ENCODE peak calls at places on chromosomes 3 and 15, in seven cellular contexts. G is breast epithelium, H is keratinocyte, O is K562, B is esophagus muscularis mucosa, W is cardiac muscle cell, Z is upper lobe of right lung. Q is an unnamed sample.

GRCh38 chr3:172678068-172678467 is 32.8 kb downstream of the NCEH1 start:
- DNase-seq in G (no peak), H (no peak), O (no peak), B (peak), W (no peak), Z (no peak), Q (no peak)

GRCh38 chr3:98730338-98730737 is 32.8 kb upstream of the ST3GAL6 start:
- DNase-seq in G (no peak), H (peak), O (no peak), B (no peak), W (no peak), Z (no peak), Q (no peak)

GRCh38 chr3:129282727-129283327 is 4.2 kb downstream of the HMCES start:
- DNase-seq in G (no peak), H (peak), O (no peak), B (no peak), W (no peak), Z (no peak), Q (no peak)

GRCh38 chr3:151724846-151725562 is 8.7 kb upstream of the AADACL2 start:
- DNase-seq in G (no peak), H (no peak), O (no peak), B (no peak), W (no peak), Z (no peak), Q (no peak)

GRCh38 chr15:45276851-45277250 is 24.8 kb downstream of the SLC28A2 start:
- DNase-seq in G (no peak), H (no peak), O (peak), B (no peak), W (peak), Z (no peak), Q (no peak)

GRCh38 chr15:40790723-40791122 is 16.2 kb upstream of the ZFYVE19 start:
- DNase-seq in G (no peak), H (no peak), O (no peak), B (no peak), W (no peak), Z (no peak), Q (no peak)

GRCh38 chr3:108940568-108941285 is 13.0 kb downstream of the GUCA1C start:
- DNase-seq in G (no peak), H (no peak), O (no peak), B (no peak), W (no peak), Z (no peak), Q (no peak)

GRCh38 chr3:169390741-169391300 is 272.7 kb downstream of the MECOM start:
- DNase-seq in G (no peak), H (no peak), O (no peak), B (no peak), W (peak), Z (no peak), Q (no peak)

GRCh38 chr3:23653647-23654525 is 151.9 kb upstream of the UBE2E1 start:
- DNase-seq in G (no peak), H (no peak), O (no peak), B (no peak), W (no peak), Z (no peak), Q (no peak)

GRCh38 chr3:133944641-133945441 is 49.2 kb upstream of the RAB6B start:
- DNase-seq in G (no peak), H (peak), O (no peak), B (no peak), W (no peak), Z (no peak), Q (no peak)

GRCh38 chr15:53808058-53808703 is 48.7 kb upstream of the WDR72 start:
- DNase-seq in G (no peak), H (no peak), O (peak), B (no peak), W (peak), Z (no peak), Q (no peak)

GRCh38 chr3:132521921-132522320 is 75.1 kb upstream of the ACKR4 start:
- DNase-seq in G (no peak), H (no peak), O (no peak), B (no peak), W (no peak), Z (no peak), Q (no peak)

GRCh38 chr3:163335429-163335828 is 1742.9 kb downstream of the SI start:
- DNase-seq in G (no peak), H (no peak), O (no peak), B (no peak), W (no peak), Z (no peak), Q (no peak)

GRCh38 chr3:143119974-143120715 is 574 bp downstream of the CHST2 start:
- DNase-seq in G (no peak), H (no peak), O (peak), B (peak), W (peak), Z (peak), Q (peak)

GRCh38 chr3:24365168-24365567 is 129.5 kb downstream of the THRB start:
- DNase-seq in G (peak), H (peak), O (no peak), B (no peak), W (no peak), Z (no peak), Q (no peak)

GRCh38 chr3:170670504-170670903 is 84.6 kb upstream of the SLC7A14 start:
- DNase-seq in G (no peak), H (no peak), O (no peak), B (no peak), W (no peak), Z (no peak), Q (no peak)

GRCh38 chr3:111968319-111969059 is 10.3 kb upstream of the ABHD10 start:
- DNase-seq in G (no peak), H (no peak), O (no peak), B (no peak), W (no peak), Z (no peak), Q (no peak)

GRCh38 chr3:160754855-160755747 is 930 bp upstream of the PPM1L start:
- DNase-seq in G (peak), H (peak), O (peak), B (peak), W (peak), Z (peak), Q (peak)

GRCh38 chr3:170483485-170484262 is 65.0 kb downstream of the CLDN11 start:
- DNase-seq in G (no peak), H (no peak), O (peak), B (no peak), W (no peak), Z (no peak), Q (no peak)

GRCh38 chr15:36029606-36030005 is 483.6 kb upstream of the DPH6 start:
- DNase-seq in G (no peak), H (no peak), O (no peak), B (no peak), W (no peak), Z (no peak), Q (no peak)

GRCh38 chr3:126613481-126614187 is 41.3 kb downstream of the TXNRD3 start:
- DNase-seq in G (no peak), H (no peak), O (no peak), B (no peak), W (no peak), Z (no peak), Q (no peak)

GRCh38 chr3:12351145-12351544 is 62.3 kb downstream of the PPARG start:
- DNase-seq in G (no peak), H (no peak), O (no peak), B (no peak), W (no peak), Z (no peak), Q (no peak)

GRCh38 chr15:58873267-58873666 is 60.2 kb downstream of the SLTM start:
- DNase-seq in G (no peak), H (no peak), O (no peak), B (no peak), W (no peak), Z (no peak), Q (no peak)

GRCh38 chr15:41698779-41699178 is 38.6 kb downstream of the MGA start:
- DNase-seq in G (no peak), H (peak), O (no peak), B (no peak), W (no peak), Z (no peak), Q (no peak)

GRCh38 chr3:131728898-131729297 is 226.1 kb upstream of the MRPL3 start:
- DNase-seq in G (no peak), H (no peak), O (no peak), B (no peak), W (no peak), Z (no peak), Q (no peak)

GRCh38 chr3:185916042-185916833 is 21.6 kb downstream of the TRA2B start:
- DNase-seq in G (no peak), H (no peak), O (no peak), B (no peak), W (no peak), Z (no peak), Q (no peak)

GRCh38 chr3:128449111-128449638 is 17.5 kb downstream of the DNAJB8 start:
- DNase-seq in G (no peak), H (no peak), O (no peak), B (no peak), W (no peak), Z (no peak), Q (no peak)

GRCh38 chr15:92524161-92524560 is 130.5 kb downstream of the ST8SIA2 start:
- DNase-seq in G (no peak), H (no peak), O (no peak), B (no peak), W (no peak), Z (no peak), Q (no peak)

GRCh38 chr3:15630646-15631350 is 29.3 kb downstream of the BTD start:
- DNase-seq in G (no peak), H (no peak), O (peak), B (no peak), W (no peak), Z (no peak), Q (no peak)

GRCh38 chr15:71677766-71678165 is 132.6 kb upstream of the NR2E3 start:
- DNase-seq in G (no peak), H (no peak), O (no peak), B (no peak), W (no peak), Z (no peak), Q (no peak)

GRCh38 chr15:66004618-66005262 is 135.4 kb downstream of the RAB11A start:
- DNase-seq in G (no peak), H (no peak), O (peak), B (no peak), W (peak), Z (no peak), Q (no peak)

GRCh38 chr3:150078983-150079739 is 108.5 kb upstream of the PFN2 start:
- DNase-seq in G (no peak), H (peak), O (no peak), B (peak), W (no peak), Z (no peak), Q (no peak)

GRCh38 chr3:179454887-179455286 is 3.6 kb upstream of the GNB4 start:
- DNase-seq in G (no peak), H (no peak), O (no peak), B (no peak), W (peak), Z (no peak), Q (no peak)

GRCh38 chr3:135051409-135051946 is 256.4 kb downstream of the EPHB1 start:
- DNase-seq in G (no peak), H (no peak), O (no peak), B (no peak), W (no peak), Z (no peak), Q (no peak)
- TF ChIP-seq CTCF in G (no peak), H (no peak), O (no peak), B (no peak), W (no peak), Z (no peak), Q (no peak)

DNA sequence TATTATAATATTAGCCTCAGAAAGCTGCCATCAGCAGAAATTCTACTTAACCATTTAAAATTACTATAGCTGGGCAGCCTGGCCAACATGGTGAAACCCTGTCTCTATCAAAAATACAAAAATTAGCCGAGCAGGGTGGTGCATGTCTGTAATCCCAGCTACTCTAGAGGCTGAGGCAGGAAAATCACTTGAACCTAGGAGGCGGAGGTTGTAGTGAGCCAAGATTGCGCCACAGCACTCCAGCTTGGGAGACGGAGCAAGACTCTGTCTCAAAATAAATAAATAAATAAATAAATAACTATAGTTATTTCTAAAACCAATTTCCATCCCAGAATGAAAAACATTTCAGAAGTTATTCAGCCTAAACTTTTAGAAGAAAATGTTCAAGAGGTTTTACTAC is 25.1 kb downstream of the LRRFIP2 start:
- DNase-seq in G (no peak), H (no peak), O (no peak), B (no peak), W (no peak), Z (peak), Q (no peak)
- H3K27ac ChIP-seq in G (no peak), H (no peak), O (no peak), B (no peak), W (no peak), Z (peak), Q (no peak)

DNA sequence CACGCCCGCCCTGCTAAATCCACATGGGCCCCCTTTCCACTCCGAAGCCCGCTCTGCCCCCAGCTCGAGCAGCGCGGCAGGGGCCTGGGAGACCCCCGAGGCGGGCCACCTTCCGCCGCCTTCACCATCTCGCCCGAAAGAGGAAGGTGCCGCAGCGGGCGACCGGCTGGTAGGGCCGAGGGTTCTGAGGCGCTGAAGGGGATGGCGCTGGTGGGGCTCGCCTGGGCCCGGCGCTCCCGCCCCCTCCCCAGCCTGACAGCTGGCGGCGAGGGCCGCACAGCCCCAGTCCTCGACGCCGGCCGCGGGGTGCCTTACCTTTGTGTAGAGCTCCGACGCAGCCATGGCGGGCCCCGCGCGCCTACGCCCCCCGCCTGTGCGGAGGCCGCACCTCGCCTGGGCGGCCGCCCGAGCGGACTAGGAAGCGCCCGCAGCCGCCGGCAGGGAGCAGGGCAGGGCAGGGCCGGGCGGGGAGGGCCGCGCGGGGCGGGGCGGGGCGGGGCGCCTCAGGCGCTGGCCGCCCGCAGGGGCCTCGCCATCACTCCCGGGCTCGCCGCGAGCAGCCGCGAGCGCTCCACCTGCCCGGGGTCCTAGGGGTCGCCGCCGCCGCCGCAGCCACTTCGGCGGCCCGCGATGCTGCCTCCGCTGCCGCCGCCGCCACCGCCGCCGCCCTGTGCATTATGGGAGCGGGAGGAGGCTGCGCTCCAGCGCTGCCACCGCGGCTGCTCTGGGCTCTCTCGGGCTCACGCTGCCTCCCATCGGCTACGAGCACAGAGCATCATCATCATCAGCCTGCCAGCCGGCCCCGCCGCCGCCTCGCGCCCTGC is at the start of gene MYO5A:
- DNase-seq in G (peak), H (no peak), O (peak), B (no peak), W (peak), Z (peak), Q (peak)
- TF ChIP-seq CTCF in G (no peak), H (peak), O (no peak), B (peak), W (peak), Z (no peak), Q (peak)

GRCh38 chr15:48631191-48631770 is 14.2 kb downstream of the FBN1 start:
- DNase-seq in G (no peak), H (no peak), O (peak), B (no peak), W (peak), Z (no peak), Q (no peak)

GRCh38 chr15:48634934-48635333 is 10.6 kb downstream of the FBN1 start:
- DNase-seq in G (no peak), H (no peak), O (no peak), B (no peak), W (no peak), Z (no peak), Q (no peak)

GRCh38 chr15:48632651-48633050 is 12.9 kb downstream of the FBN1 start:
- DNase-seq in G (no peak), H (no peak), O (no peak), B (no peak), W (no peak), Z (no peak), Q (no peak)

GRCh38 chr15:48636511-48636910 is 9.0 kb downstream of the FBN1 start:
- DNase-seq in G (no peak), H (no peak), O (no peak), B (no peak), W (no peak), Z (no peak), Q (no peak)

GRCh38 chr15:48634096-48634495 is 11.4 kb downstream of the FBN1 start:
- DNase-seq in G (no peak), H (no peak), O (no peak), B (no peak), W (no peak), Z (no peak), Q (no peak)
- H3K27ac ChIP-seq in G (no peak), H (no peak), O (no peak), B (peak), W (no peak), Z (no peak), Q (no peak)

GRCh38 chr3:174216019-174216418 is 643.1 kb upstream of the NAALADL2 start:
- DNase-seq in G (no peak), H (no peak), O (no peak), B (no peak), W (no peak), Z (no peak), Q (no peak)
- TF ChIP-seq CTCF in G (no peak), H (no peak), O (no peak), B (no peak), W (no peak), Z (no peak), Q (no peak)

DNA sequence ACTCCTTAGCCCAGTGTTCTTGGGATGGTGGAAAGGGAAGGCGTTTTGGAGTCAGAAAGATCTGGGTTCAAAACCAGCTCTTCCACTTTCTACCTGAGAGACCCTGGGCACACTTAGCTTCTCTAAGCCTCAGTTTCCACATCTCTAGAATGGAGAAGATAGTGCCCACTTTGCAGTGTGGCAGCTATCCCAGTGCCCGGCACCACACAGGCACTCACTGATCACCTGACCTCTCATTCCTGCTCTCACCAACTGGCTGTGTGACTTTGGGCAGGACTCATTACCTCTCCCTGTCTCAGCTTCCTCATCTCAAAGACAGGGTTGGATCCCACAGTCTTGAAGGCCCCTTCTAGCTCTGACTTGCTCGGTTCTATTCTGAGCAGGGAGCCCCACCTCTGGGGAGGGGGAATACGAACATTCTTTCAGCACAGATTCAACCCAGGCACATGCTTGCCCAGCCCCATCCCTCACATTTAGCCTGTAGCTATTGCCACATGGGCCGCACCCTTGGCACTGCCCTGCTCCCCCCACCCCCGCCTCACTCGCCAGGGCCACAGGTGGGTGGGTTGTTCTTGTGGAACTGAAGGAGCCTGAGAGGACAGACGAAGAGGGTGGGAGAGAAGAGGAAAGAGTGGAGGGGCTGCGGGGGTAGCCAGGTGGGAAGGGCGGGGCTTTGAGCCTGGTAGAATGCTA is 39.2 kb downstream of the EPHB3 start:
- DNase-seq in G (no peak), H (peak), O (no peak), B (no peak), W (no peak), Z (no peak), Q (no peak)
- H3K27ac ChIP-seq in G (peak), H (peak), O (no peak), B (no peak), W (no peak), Z (no peak), Q (no peak)

GRCh38 chr15:64092075-64092820 is 1.4 kb downstream of the CIAO2A start:
- DNase-seq in G (no peak), H (no peak), O (peak), B (no peak), W (no peak), Z (no peak), Q (no peak)
- TF ChIP-seq CTCF in G (no peak), H (no peak), O (peak), B (no peak), W (no peak), Z (no peak), Q (peak)

Q was measured in CD4-positive, alpha-beta T cell.